ENCODE peak calls at places on chromosomes 7 and 10, in eight cellular contexts. Z is fibroblast of lung; L is B cell; K is WTC11; Y is stimulated activated CD4-positive, alpha-beta T cell treated with anti-CD3 and anti-CD28 coated beads, TNF-alpha, amount 100 ng/mL, for 24 hours; F is neuronal stem cell; G is activated CD8-positive, alpha-beta memory T cell treated with anti-CD3 and anti-CD28 coated beads for 48 hours; H is cardiac muscle cell. D is an unnamed sample.

GRCh38 chr7:6730343-6730633 is 23.5 kb upstream of the ZNF12 start:
- DNase-seq in Z (no peak), L (no peak), K (no peak), Y (peak; percentile 28), F (no peak), G (no peak), H (no peak), D (no peak)

GRCh38 chr7:142152076-142152475 is 40.6 kb downstream of the MGAM2 start:
- DNase-seq in Z (no peak), L (no peak), K (no peak), Y (no peak), F (no peak), G (no peak), H (no peak), D (no peak)

GRCh38 chr10:117170244-117170643 is 27.0 kb upstream of the KCNK18 start:
- DNase-seq in Z (no peak), L (no peak), K (no peak), Y (no peak), F (no peak), G (no peak), H (no peak), D (no peak)

GRCh38 chr10:31288961-31289360 is 30.1 kb upstream of the ZEB1 start:
- DNase-seq in Z (no peak), L (no peak), K (no peak), Y (no peak), F (no peak), G (no peak), H (no peak), D (no peak)

GRCh38 chr10:130049244-130049643 is 61.4 kb downstream of the C10orf143 start:
- DNase-seq in Z (no peak), L (no peak), K (no peak), Y (no peak), F (no peak), G (no peak), H (no peak), D (no peak)

GRCh38 chr10:100879741-100880360 is 32.9 kb upstream of the SLF2 start:
- DNase-seq in Z (no peak), L (no peak), K (no peak), Y (no peak), F (no peak), G (no peak), H (peak; percentile 47), D (no peak)

GRCh38 chr10:129883637-129884389 is 80.3 kb downstream of the EBF3 start:
- DNase-seq in Z (no peak), L (no peak), K (no peak), Y (no peak), F (no peak), G (no peak), H (no peak), D (no peak)

GRCh38 chr10:33067917-33068316 is 109.9 kb upstream of the ITGB1 start:
- DNase-seq in Z (no peak), L (no peak), K (no peak), Y (no peak), F (no peak), G (no peak), H (no peak), D (no peak)

GRCh38 chr10:88066876-88067275 is 203.5 kb downstream of the PTEN start:
- DNase-seq in Z (no peak), L (peak; percentile 78), K (no peak), Y (no peak), F (no peak), G (no peak), H (no peak), D (no peak)

GRCh38 chr7:29282819-29283414 is 88.3 kb downstream of the CHN2 start:
- DNase-seq in Z (no peak), L (no peak), K (no peak), Y (no peak), F (no peak), G (no peak), H (no peak), D (no peak)

GRCh38 chr7:158279539-158280466 is 307.8 kb downstream of the PTPRN2 start:
- DNase-seq in Z (no peak), L (no peak), K (peak; percentile 7), Y (no peak), F (no peak), G (no peak), H (no peak), D (no peak)

GRCh38 chr10:2279666-2280065 is 542.3 kb upstream of the ADARB2 start:
- DNase-seq in Z (no peak), L (no peak), K (no peak), Y (no peak), F (peak; percentile 32), G (no peak), H (no peak), D (no peak)

GRCh38 chr7:13988011-13988410 is 1.5 kb downstream of the ETV1 start:
- DNase-seq in Z (peak; percentile 84), L (no peak), K (no peak), Y (no peak), F (no peak), G (no peak), H (peak; percentile 36), D (no peak)

GRCh38 chr10:91251430-91252056 is 31.1 kb downstream of the PCGF5 start:
- DNase-seq in Z (peak; percentile 70), L (peak; percentile 59), K (peak; percentile 22), Y (peak; percentile 18), F (peak; percentile 39), G (no peak), H (peak; percentile 66), D (no peak)

GRCh38 chr10:93410697-93411348 is 71.3 kb downstream of the MYOF start:
- DNase-seq in Z (no peak), L (no peak), K (no peak), Y (no peak), F (no peak), G (no peak), H (no peak), D (no peak)

GRCh38 chr7:92988051-92988450 is 129.7 kb downstream of the SAMD9 start:
- DNase-seq in Z (peak; percentile 69), L (no peak), K (no peak), Y (no peak), F (no peak), G (no peak), H (no peak), D (no peak)

GRCh38 chr10:47009215-47009838 is 98.1 kb downstream of the PTPN20 start:
- DNase-seq in Z (no peak), L (no peak), K (no peak), Y (no peak), F (no peak), G (no peak), H (no peak), D (no peak)

GRCh38 chr7:92613214-92613613 is 23.0 kb upstream of the FAM133B start:
- DNase-seq in Z (no peak), L (no peak), K (no peak), Y (no peak), F (no peak), G (no peak), H (no peak), D (no peak)

GRCh38 chr7:155038335-155038734 is 31.8 kb upstream of the HTR5A start:
- DNase-seq in Z (no peak), L (no peak), K (no peak), Y (no peak), F (no peak), G (no peak), H (no peak), D (no peak)

GRCh38 chr7:40239755-40240303 is 105.0 kb downstream of the SUGCT start:
- DNase-seq in Z (no peak), L (no peak), K (no peak), Y (no peak), F (no peak), G (no peak), H (no peak), D (no peak)

GRCh38 chr10:78540355-78541076 is 506.9 kb downstream of the RPS24 start:
- DNase-seq in Z (peak; percentile 19), L (no peak), K (no peak), Y (no peak), F (no peak), G (no peak), H (no peak), D (no peak)

GRCh38 chr7:64046041-64046389 is 781 bp downstream of the ZNF727 start:
- DNase-seq in Z (no peak), L (no peak), K (no peak), Y (no peak), F (no peak), G (no peak), H (no peak), D (no peak)

GRCh38 chr10:71534552-71535158 is 137.9 kb downstream of the CDH23 start:
- DNase-seq in Z (no peak), L (no peak), K (no peak), Y (no peak), F (no peak), G (no peak), H (peak; percentile 56), D (no peak)

GRCh38 chr7:34108150-34108549 is 202.8 kb downstream of the BMPER start:
- DNase-seq in Z (peak; percentile 57), L (no peak), K (no peak), Y (no peak), F (no peak), G (no peak), H (no peak), D (no peak)

GRCh38 chr7:29539471-29539870 is 24.2 kb upstream of the PRR15 start:
- DNase-seq in Z (no peak), L (no peak), K (no peak), Y (no peak), F (no peak), G (no peak), H (no peak), D (no peak)